ENCODE peak calls at places on chromosomes 4 and X, in eight cellular contexts. D, N, A, B, H, J, Q and L are unnamed samples.
A peak's percentile ranks its signal among the peaks of the same experiment; 100 is the strongest.

GRCh38 chr4:8379281-8379680 is 61.2 kb downstream of the ACOX3 start:
- DNase-seq in A (no peak), J (no peak), B (no peak), D (no peak), H (no peak), Q (no peak), N (no peak), L (no peak)

GRCh38 chr4:83905952-83906351 is 370.0 kb downstream of the GPAT3 start:
- DNase-seq in N (no peak), D (no peak), Q (no peak), J (peak; percentile 50), A (no peak), H (no peak), B (peak; percentile 15), L (peak; percentile 76)

GRCh38 chrX:33415454-33415853 is 204.1 kb upstream of the DMD start:
- DNase-seq in N (no peak), A (no peak), Q (no peak), H (no peak), D (no peak), J (no peak), B (no peak), L (no peak)

GRCh38 chr4:19947349-19947748 is 304.4 kb upstream of the SLIT2 start:
- DNase-seq in D (peak; percentile 78), B (no peak), Q (no peak), A (no peak), J (no peak), H (no peak), N (peak; percentile 93), L (no peak)

GRCh38 chr4:164734476-164734875 is 19.5 kb upstream of the SMIM31 start:
- DNase-seq in N (no peak), Q (no peak), H (no peak), B (peak; percentile 12), A (no peak), D (no peak), J (peak; percentile 7), L (no peak)

GRCh38 chr4:15188581-15189539 is 186.6 kb downstream of the CPEB2 start:
- DNase-seq in B (no peak), Q (no peak), J (peak; percentile 15), A (no peak), H (no peak), D (no peak), N (no peak), L (no peak)

GRCh38 chr4:114479595-114479994 is 119.0 kb upstream of the UGT8 start:
- DNase-seq in A (no peak), J (no peak), D (no peak), Q (no peak), B (no peak), N (no peak), H (no peak), L (no peak)

GRCh38 chrX:42992199-42992943 is 214.4 kb upstream of the PPP1R2C start:
- DNase-seq in N (peak; percentile 13), A (no peak), H (no peak), J (no peak), D (no peak), B (peak; percentile 57), Q (no peak), L (no peak)

GRCh38 chr4:86848136-86848535 is 1.0 kb downstream of the SLC10A6 start:
- DNase-seq in A (no peak), B (no peak), N (no peak), J (no peak), D (no peak), H (no peak), Q (no peak), L (peak; percentile 57)

GRCh38 chrX:10172867-10173266 is 16.1 kb downstream of the CLCN4 start:
- DNase-seq in A (no peak), H (no peak), D (no peak), Q (no peak), J (no peak), N (peak; percentile 32), B (no peak), L (no peak)

GRCh38 chrX:47991263-47992092 is 12.3 kb downstream of the ZNF182 start:
- DNase-seq in Q (no peak), H (peak; percentile 0), A (no peak), B (peak; percentile 81), J (no peak), D (peak; percentile 14), N (peak; percentile 82), L (no peak)

GRCh38 chr4:142549726-142550463 is 296.2 kb downstream of the INPP4B start:
- DNase-seq in J (peak; percentile 60), Q (no peak), B (peak; percentile 96), A (no peak), N (peak; percentile 67), D (peak; percentile 33), H (no peak), L (no peak)

GRCh38 chr4:853416-853781 is 27.5 kb upstream of the CPLX1 start:
- DNase-seq in H (no peak), A (no peak), Q (no peak), J (no peak), N (no peak), D (no peak), B (no peak), L (no peak)

GRCh38 chr4:88623097-88623496 is 30.8 kb downstream of the HERC3 start:
- DNase-seq in B (peak; percentile 92), N (peak; percentile 97), J (no peak), Q (no peak), A (no peak), H (no peak), D (peak; percentile 87), L (no peak)

GRCh38 chr4:154719087-154719486 is 24.7 kb upstream of the LRAT start:
- DNase-seq in J (peak; percentile 37), Q (no peak), A (no peak), D (peak; percentile 6), H (no peak), N (peak; percentile 79), B (peak; percentile 42), L (no peak)

GRCh38 chrX:17669458-17669857 is 67.8 kb upstream of the SCML1 start:
- DNase-seq in D (no peak), N (no peak), Q (no peak), B (no peak), A (no peak), J (no peak), H (no peak), L (no peak)

GRCh38 chr4:20418865-20419451 is 167.3 kb downstream of the SLIT2 start:
- DNase-seq in N (peak; percentile 87), Q (no peak), A (no peak), J (peak; percentile 84), D (peak; percentile 77), H (no peak), B (peak; percentile 62), L (no peak)

GRCh38 chr4:152363086-152363485 is 172.8 kb downstream of the FBXW7 start:
- DNase-seq in D (peak; percentile 58), Q (no peak), A (no peak), H (no peak), N (peak; percentile 31), J (no peak), B (no peak), L (no peak)

GRCh38 chr4:75605928-75606327 is 24.4 kb downstream of the CDKL2 start:
- DNase-seq in H (no peak), N (peak; percentile 3), A (no peak), B (no peak), D (no peak), Q (no peak), J (no peak), L (no peak)

GRCh38 chr4:86496094-86497060 is 97.7 kb upstream of the PTPN13 start:
- DNase-seq in B (peak; percentile 13), H (peak; percentile 2), J (peak; percentile 69), N (peak; percentile 69), A (no peak), D (peak; percentile 50), Q (no peak), L (peak; percentile 60)

GRCh38 chr4:174563399-174563798 is 41.1 kb upstream of the HPGD start:
- DNase-seq in A (no peak), N (no peak), Q (no peak), H (no peak), B (no peak), D (no peak), J (no peak), L (no peak)

GRCh38 chrX:79081895-79082512 is 62.5 kb upstream of the GPR174 start:
- DNase-seq in A (no peak), B (peak; percentile 27), J (peak; percentile 78), H (peak; percentile 21), D (peak; percentile 22), Q (no peak), N (peak; percentile 17), L (no peak)

GRCh38 chr4:55321707-55322264 is 24.3 kb upstream of the SRD5A3 start:
- DNase-seq in D (peak; percentile 71), H (peak; percentile 59), Q (no peak), A (no peak), B (peak; percentile 52), J (peak; percentile 91), N (peak; percentile 75), L (peak; percentile 94)